ENCODE peak calls at places on chromosome 15, in seven cellular contexts. H, X, O, T, J, L and I are unnamed samples.

GRCh38 chr15:31871159-31871886 is 159.0 kb upstream of the CHRNA7 start:
- DNase-seq in X (no peak), O (no peak), T (no peak), H (peak; percentile 3), L (no peak), J (no peak), I (no peak)

GRCh38 chr15:56325186-56325585 is 40.0 kb upstream of the TEX9 start:
- DNase-seq in L (no peak), J (no peak), O (no peak), T (no peak), H (peak; percentile 53), X (no peak), I (no peak)

GRCh38 chr15:67064607-67065530 is 533 bp upstream of the SMAD3 start:
- DNase-seq in J (no peak), H (no peak), T (no peak), L (no peak), O (peak; percentile 78), X (no peak), I (no peak)

GRCh38 chr15:29596266-29596665 is 226.0 kb downstream of the TJP1 start:
- DNase-seq in O (no peak), H (no peak), X (no peak), T (no peak), J (no peak), L (no peak), I (peak; percentile 1)

GRCh38 chr15:78256044-78256437 is 8.3 kb upstream of the DNAJA4 start:
- DNase-seq in L (no peak), H (no peak), X (no peak), T (no peak), J (no peak), O (no peak), I (no peak)

GRCh38 chr15:96146711-96147110 is 183.8 kb upstream of the NR2F2 start:
- DNase-seq in J (no peak), X (no peak), H (no peak), O (no peak), T (no peak), L (no peak), I (no peak)

GRCh38 chr15:70299931-70300858 is 202.5 kb upstream of the TLE3 start:
- DNase-seq in L (no peak), H (no peak), X (peak; percentile 14), T (no peak), J (no peak), O (no peak), I (no peak)

GRCh38 chr15:60001642-60002527 is 2.2 kb upstream of the FOXB1 start:
- DNase-seq in X (no peak), O (no peak), H (no peak), J (no peak), L (no peak), T (no peak), I (no peak)

GRCh38 chr15:84725001-84725491 is 9.1 kb upstream of the SEC11A start:
- DNase-seq in O (peak; percentile 30), L (no peak), X (no peak), T (no peak), H (no peak), J (no peak), I (peak; percentile 34)

GRCh38 chr15:78422571-78423340 is 15.3 kb upstream of the IREB2 start:
- DNase-seq in O (peak; percentile 57), L (peak; percentile 74), H (peak; percentile 56), J (no peak), T (peak; percentile 90), X (peak; percentile 3), I (peak; percentile 79)

GRCh38 chr15:39472661-39473657 is 107.9 kb upstream of the THBS1 start:
- DNase-seq in L (peak; percentile 94), X (no peak), J (no peak), H (peak; percentile 97), O (no peak), T (peak; percentile 81), I (no peak)

GRCh38 chr15:73886717-73887345 is 13.5 kb downstream of the TBC1D21 start:
- DNase-seq in T (no peak), J (no peak), O (no peak), L (no peak), H (no peak), X (no peak), I (no peak)

GRCh38 chr15:38991126-38991525 is 426.5 kb upstream of the RASGRP1 start:
- DNase-seq in O (no peak), J (peak; percentile 13), T (peak; percentile 19), H (peak; percentile 74), L (no peak), X (no peak), I (peak; percentile 18)

GRCh38 chr15:40340740-40341400 is at the start of gene CCDC9B:
- DNase-seq in X (no peak), L (peak; percentile 97), H (peak; percentile 76), J (peak; percentile 43), T (peak; percentile 93), O (peak; percentile 80), I (peak; percentile 49)

GRCh38 chr15:61689067-61689466 is 371.2 kb downstream of the VPS13C start:
- DNase-seq in H (no peak), J (no peak), O (no peak), T (no peak), L (no peak), X (no peak), I (no peak)

GRCh38 chr15:96924570-96924969 is 594.1 kb downstream of the NR2F2 start:
- DNase-seq in J (no peak), O (no peak), L (no peak), T (no peak), H (no peak), X (no peak), I (peak; percentile 95)

GRCh38 chr15:82964890-82965289 is 12.4 kb upstream of the HOMER2 start:
- DNase-seq in J (no peak), T (no peak), X (no peak), O (no peak), H (no peak), L (no peak), I (no peak)